ENCODE peak calls at places on chromosome 7, in four cellular contexts. V is prostate gland; G is sigmoid colon; N is activated CD4-positive, alpha-beta T cell treated with anti-CD3 and anti-CD28 coated beads, Interleukin-2, amount 50 U/mL, for 1 hour. L is an unnamed sample.

GRCh38 chr7:73718438-73718881 is 1.0 kb downstream of the STX1A start:
- DNase-seq in G (no peak), N (peak), V (no peak), L (no peak)

GRCh38 chr7:20470082-20470481 is 139.4 kb downstream of the ITGB8 start:
- DNase-seq in N (no peak), V (no peak), G (no peak), L (no peak)

GRCh38 chr7:105743351-105743812 is 133.0 kb downstream of the ATXN7L1 start:
- DNase-seq in N (no peak), G (no peak), V (no peak), L (no peak)

GRCh38 chr7:114293289-114294012 is 121.2 kb upstream of the FOXP2 start:
- DNase-seq in G (no peak), V (no peak), N (no peak), L (no peak)

GRCh38 chr7:101121996-101122932 is 4.6 kb upstream of the SERPINE1 start:
- DNase-seq in V (no peak), G (peak), N (no peak), L (no peak)

GRCh38 chr7:2864999-2865670 is 21.0 kb upstream of the GNA12 start:
- DNase-seq in N (peak), G (peak), V (peak), L (peak)

GRCh38 chr7:28804990-28805389 is 153.1 kb downstream of the TRIL start:
- DNase-seq in V (no peak), N (no peak), G (no peak), L (no peak)

GRCh38 chr7:127514499-127514898 is 70.9 kb downstream of the GCC1 start:
- DNase-seq in V (peak), G (no peak), N (no peak), L (no peak)

GRCh38 chr7:151056286-151057037 is 1.2 kb downstream of the CDK5 start:
- DNase-seq in V (no peak), G (no peak), N (no peak), L (no peak)

GRCh38 chr7:6691609-6692106 is 15.1 kb downstream of the ZNF12 start:
- DNase-seq in G (no peak), N (no peak), V (no peak), L (no peak)

GRCh38 chr7:389911-390601 is 100.1 kb downstream of the FOXL3 start:
- DNase-seq in G (no peak), N (no peak), V (no peak), L (no peak)

L was measured in effector memory CD8-positive, alpha-beta T cell.